ENCODE peak calls at places on chromosomes 1 and 21, in six cellular contexts. H is tibial artery; B is stromal cell of bone marrow; G is HFF-Myc; D is stimulated activated CD8-positive, alpha-beta memory T cell treated with anti-CD3 and anti-CD28 coated beads, Interleukin-15, amount 100 ng/mL, for 24 hours; N is CD8-positive, alpha-beta memory T cell. W is an unnamed sample.

GRCh38 chr1:197399691-197400521 is 131.9 kb downstream of the CRB1 start:
- DNase-seq in N (peak; percentile 16), D (no peak), G (peak; percentile 21), B (peak; percentile 18), H (no peak), W (peak; percentile 79)

GRCh38 chr1:151638812-151639211 is 27.0 kb downstream of the SNX27 start:
- DNase-seq in B (no peak), D (no peak), G (no peak), H (no peak), N (no peak), W (no peak)

GRCh38 chr1:2459757-2460156 is 16.3 kb upstream of the PLCH2 start:
- DNase-seq in H (no peak), B (no peak), N (no peak), G (no peak), D (no peak), W (peak; percentile 44)

GRCh38 chr1:22875240-22875639 is 97.4 kb downstream of the LACTBL1 start:
- DNase-seq in D (no peak), G (no peak), N (no peak), H (no peak), B (no peak), W (no peak)

GRCh38 chr1:177429234-177429633 is 258.5 kb downstream of the BRINP2 start:
- DNase-seq in H (no peak), B (no peak), G (no peak), D (no peak), N (no peak), W (no peak)

GRCh38 chr21:15061747-15062146 is 3.1 kb downstream of the NRIP1 start:
- DNase-seq in D (no peak), H (no peak), B (no peak), N (no peak), G (no peak), W (no peak)

GRCh38 chr1:206664740-206665139 is 20.0 kb upstream of the MAPKAPK2 start:
- DNase-seq in H (no peak), N (no peak), B (no peak), D (no peak), G (no peak), W (no peak)

GRCh38 chr1:23480187-23481025 is 3.6 kb downstream of the ASAP3 start:
- DNase-seq in G (no peak), N (no peak), B (no peak), D (no peak), H (no peak), W (no peak)

GRCh38 chr21:29423521-29423920 is 124.8 kb downstream of the BACH1 start:
- DNase-seq in D (no peak), H (no peak), G (no peak), B (no peak), N (no peak), W (no peak)